ENCODE peak calls at places on chromosomes 11 and 22, in eight cellular contexts. X is HCT116, R is breast epithelium, Y is endothelial cell of umbilical vein, H is upper lobe of left lung, I is sigmoid colon, P is transverse colon, L is K562. S is an unnamed sample.

GRCh38 chr11:13663631-13664071 is 4.8 kb upstream of the FAR1 start:
- DNase-seq in X (no peak), R (no peak), Y (peak; percentile 49), H (no peak), I (no peak), P (peak; percentile 29), L (no peak), S (no peak)

GRCh38 chr11:37905707-37906417 is 1307.8 kb upstream of the RAG2 start:
- DNase-seq in X (no peak), R (no peak), Y (no peak), H (no peak), I (no peak), P (peak; percentile 53), L (no peak), S (no peak)

GRCh38 chr11:133549796-133550195 is 17.5 kb upstream of the OPCML start:
- DNase-seq in X (no peak), R (no peak), Y (no peak), H (no peak), I (no peak), P (no peak), L (no peak), S (no peak)

GRCh38 chr22:47176573-47177333 is 414.3 kb downstream of the TBC1D22A start:
- DNase-seq in X (no peak), R (no peak), Y (no peak), H (peak; percentile 18), I (peak; percentile 53), P (peak; percentile 1), L (no peak), S (no peak)

GRCh38 chr11:133937015-133937414 is 19.8 kb downstream of the IGSF9B start:
- DNase-seq in X (no peak), R (no peak), Y (no peak), H (no peak), I (no peak), P (no peak), L (no peak), S (no peak)

GRCh38 chr11:36139767-36140166 is 149.5 kb downstream of the COMMD9 start:
- DNase-seq in X (no peak), R (no peak), Y (no peak), H (no peak), I (no peak), P (no peak), L (no peak), S (no peak)

GRCh38 chr22:25282346-25282670 is 62.9 kb downstream of the CRYBB2 start:
- DNase-seq in X (no peak), R (no peak), Y (no peak), H (no peak), I (no peak), P (no peak), L (no peak), S (no peak)

GRCh38 chr11:114111369-114112042 is 52.0 kb downstream of the ZBTB16 start:
- DNase-seq in X (no peak), R (no peak), Y (peak; percentile 75), H (no peak), I (no peak), P (no peak), L (no peak), S (no peak)

GRCh38 chr11:115916596-115916995 is 412.4 kb upstream of the CADM1 start:
- DNase-seq in X (no peak), R (no peak), Y (no peak), H (peak; percentile 69), I (no peak), P (no peak), L (no peak), S (no peak)

GRCh38 chr11:12818333-12819015 is 144.3 kb downstream of the TEAD1 start:
- DNase-seq in X (no peak), R (no peak), Y (no peak), H (no peak), I (no peak), P (no peak), L (no peak), S (no peak)

GRCh38 chr22:25404923-25405853 is 159.3 kb upstream of the GRK3 start:
- DNase-seq in X (no peak), R (no peak), Y (no peak), H (peak; percentile 86), I (peak; percentile 88), P (peak; percentile 86), L (peak; percentile 83), S (peak; percentile 81)

GRCh38 chr22:23237201-23237798 is 57.0 kb downstream of the BCR start:
- DNase-seq in X (no peak), R (no peak), Y (no peak), H (no peak), I (peak; percentile 82), P (peak; percentile 25), L (peak; percentile 59), S (no peak)

GRCh38 chr11:126518130-126518995 is 162.9 kb downstream of the ST3GAL4 start:
- DNase-seq in X (no peak), R (no peak), Y (no peak), H (no peak), I (peak; percentile 32), P (no peak), L (no peak), S (no peak)

GRCh38 chr11:96486890-96487633 is 97.2 kb downstream of the JRKL start:
- DNase-seq in X (no peak), R (no peak), Y (no peak), H (peak; percentile 71), I (no peak), P (peak; percentile 59), L (no peak), S (no peak)

GRCh38 chr11:125271436-125272064 is 107.0 kb downstream of the PKNOX2 start:
- DNase-seq in X (no peak), R (no peak), Y (no peak), H (no peak), I (no peak), P (no peak), L (no peak), S (no peak)

GRCh38 chr22:23070418-23071162 is at the start of gene GNAZ:
- DNase-seq in X (no peak), R (no peak), Y (no peak), H (peak; percentile 21), I (peak; percentile 67), P (no peak), L (no peak), S (peak; percentile 59)

GRCh38 chr11:73140213-73141030 is 1.7 kb downstream of the FCHSD2 start:
- DNase-seq in X (no peak), R (no peak), Y (peak; percentile 62), H (peak; percentile 53), I (no peak), P (no peak), L (no peak), S (no peak)

GRCh38 chr11:43892851-43893250 is 12.2 kb downstream of the ALKBH3 start:
- DNase-seq in X (no peak), R (no peak), Y (no peak), H (no peak), I (no peak), P (no peak), L (no peak), S (no peak)

GRCh38 chr11:32615422-32615821 is 31.8 kb downstream of the EIF3M start:
- DNase-seq in X (no peak), R (no peak), Y (peak; percentile 17), H (no peak), I (no peak), P (no peak), L (peak; percentile 13), S (no peak)

GRCh38 chr22:36409911-36410756 is 22.4 kb upstream of the MYH9 start:
- DNase-seq in X (peak; percentile 96), R (peak; percentile 99), Y (peak; percentile 60), H (peak; percentile 97), I (peak; percentile 78), P (peak; percentile 96), L (peak; percentile 39), S (peak; percentile 68)

GRCh38 chr11:93054881-93055280 is 85.4 kb downstream of the MTNR1B start:
- DNase-seq in X (peak; percentile 97), R (no peak), Y (peak; percentile 59), H (no peak), I (no peak), P (no peak), L (peak; percentile 10), S (no peak)

GRCh38 chr11:119843760-119844330 is 114.8 kb upstream of the NECTIN1 start:
- DNase-seq in X (no peak), R (no peak), Y (no peak), H (no peak), I (no peak), P (peak; percentile 17), L (peak; percentile 25), S (no peak)

DNA sequence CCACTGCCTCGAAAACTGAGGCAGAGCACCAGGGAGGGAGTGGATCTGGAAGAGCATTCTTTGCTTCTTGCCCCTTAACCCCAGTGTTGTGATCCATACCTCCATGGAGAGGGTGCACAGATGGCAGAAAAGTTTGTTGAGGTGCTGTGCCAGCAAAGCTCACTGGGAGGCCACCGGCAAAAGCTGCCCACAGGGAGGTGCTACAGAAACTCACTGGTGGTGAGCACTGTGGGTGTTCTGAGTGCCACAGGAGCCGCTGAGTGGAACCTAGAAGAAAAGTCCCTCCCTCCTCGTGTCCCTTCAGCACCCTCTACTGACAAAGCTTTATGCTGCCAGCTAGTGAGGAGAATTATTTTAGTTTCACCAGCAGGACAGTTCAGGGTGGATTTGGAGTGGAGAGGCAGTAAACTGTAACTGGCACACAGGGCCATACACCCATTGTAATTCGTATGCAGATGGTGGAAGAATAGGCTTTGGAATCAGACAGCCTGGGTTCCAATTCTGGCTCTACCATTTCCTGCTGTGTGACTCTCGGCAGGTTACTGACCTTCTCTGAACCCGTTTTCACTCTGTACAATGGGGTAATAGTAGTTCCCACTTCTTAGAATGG is 84.6 kb downstream of the SWAP70 start:
- DNase-seq in X (peak; percentile 70), R (no peak), Y (peak; percentile 81), H (peak; percentile 73), I (peak; percentile 77), P (peak; percentile 57), L (peak; percentile 72), S (no peak)
- TF ChIP-seq POLR2AphosphoS5 in X (no peak), R (no peak), Y (no peak), H (no peak), I (peak; percentile 8), P (no peak), L (no peak), S (no peak)

GRCh38 chr22:49934144-49934890 is 15.9 kb downstream of the CRELD2 start:
- DNase-seq in X (no peak), R (peak; percentile 76), Y (no peak), H (peak; percentile 95), I (peak; percentile 85), P (peak; percentile 75), L (peak; percentile 52), S (no peak)
- TF ChIP-seq POLR2A in X (no peak), R (no peak), Y (no peak), H (peak; percentile 16), I (no peak), P (no peak), L (no peak), S (no peak)

DNA sequence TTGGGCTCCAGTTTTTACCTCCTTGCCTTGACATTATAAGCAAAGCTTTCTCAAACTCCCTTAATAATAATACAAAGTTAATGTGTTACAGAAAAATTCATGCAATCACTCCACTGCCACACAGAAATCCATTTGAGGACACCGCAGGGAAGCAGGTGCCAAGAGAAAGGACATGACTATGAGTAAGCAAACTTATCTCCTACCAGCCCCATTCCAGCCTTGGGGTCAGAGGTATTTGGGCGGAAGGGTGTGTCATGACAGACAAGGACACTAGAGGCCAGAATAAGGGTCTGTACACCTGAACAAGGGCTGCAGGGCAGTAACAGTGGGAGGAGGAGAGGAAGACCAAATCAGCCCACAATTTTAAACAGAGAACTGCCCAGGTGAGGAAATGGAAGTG is 5.9 kb downstream of the GNG3 start:
- DNase-seq in X (no peak), R (no peak), Y (no peak), H (peak; percentile 66), I (no peak), P (peak; percentile 56), L (peak; percentile 59), S (no peak)
- TF ChIP-seq POLR2AphosphoS5 in X (no peak), R (no peak), Y (no peak), H (no peak), I (no peak), P (no peak), L (no peak), S (no peak)

GRCh38 chr22:38732251-38732815 is 23.5 kb downstream of the SUN2 start:
- DNase-seq in X (no peak), R (no peak), Y (no peak), H (no peak), I (no peak), P (no peak), L (no peak), S (no peak)
- TF ChIP-seq POLR2A in X (no peak), R (no peak), Y (no peak), H (no peak), I (no peak), P (no peak), L (peak; percentile 19), S (peak; percentile 44)